ENCODE peak calls at places on chromosomes 13 and 19, in seven cellular contexts. One of them, this sample, is unnamed.

GRCh38 chr13:109135018-109135417 is 505.6 kb downstream of the MYO16 start:
- DNase-seq in NCI-H2081: no peak
- DNase-seq in activated CD8-positive, alpha-beta memory T cell treated with anti-CD3 and anti-CD28 coated beads for 1 hour: no peak
- DNase-seq in HCT116: no peak
- DNase-seq in COLO829: no peak
- DNase-seq in HS-5: no peak
- DNase-seq in astrocyte of the spinal cord: no peak
- DNase-seq in this sample: no peak

GRCh38 chr19:45164577-45165335 is 4.0 kb upstream of the NKPD1 start:
- DNase-seq in HS-5: no peak
- DNase-seq in HCT116: peak
- DNase-seq in astrocyte of the spinal cord: peak
- DNase-seq in NCI-H2081: no peak
- DNase-seq in activated CD8-positive, alpha-beta memory T cell treated with anti-CD3 and anti-CD28 coated beads for 1 hour: no peak
- DNase-seq in COLO829: no peak
- DNase-seq in this sample: peak

GRCh38 chr19:51107406-51108065 is 673 bp downstream of the CTU1 start:
- DNase-seq in HCT116: peak
- DNase-seq in HS-5: no peak
- DNase-seq in astrocyte of the spinal cord: no peak
- DNase-seq in activated CD8-positive, alpha-beta memory T cell treated with anti-CD3 and anti-CD28 coated beads for 1 hour: no peak
- DNase-seq in COLO829: no peak
- DNase-seq in NCI-H2081: no peak
- DNase-seq in this sample: no peak

GRCh38 chr13:40402931-40403412 is 263.5 kb downstream of the FOXO1 start:
- DNase-seq in HS-5: no peak
- DNase-seq in COLO829: peak
- DNase-seq in activated CD8-positive, alpha-beta memory T cell treated with anti-CD3 and anti-CD28 coated beads for 1 hour: no peak
- DNase-seq in astrocyte of the spinal cord: peak
- DNase-seq in HCT116: no peak
- DNase-seq in NCI-H2081: no peak
- DNase-seq in this sample: peak

GRCh38 chr13:41039746-41040145 is 20.6 kb upstream of the ELF1 start:
- DNase-seq in astrocyte of the spinal cord: no peak
- DNase-seq in HS-5: no peak
- DNase-seq in HCT116: no peak
- DNase-seq in activated CD8-positive, alpha-beta memory T cell treated with anti-CD3 and anti-CD28 coated beads for 1 hour: no peak
- DNase-seq in COLO829: no peak
- DNase-seq in NCI-H2081: no peak
- DNase-seq in this sample: no peak

GRCh38 chr13:38693641-38694040 is 6.8 kb downstream of the FREM2 start:
- DNase-seq in HCT116: no peak
- DNase-seq in NCI-H2081: no peak
- DNase-seq in HS-5: no peak
- DNase-seq in COLO829: no peak
- DNase-seq in activated CD8-positive, alpha-beta memory T cell treated with anti-CD3 and anti-CD28 coated beads for 1 hour: no peak
- DNase-seq in astrocyte of the spinal cord: no peak
- DNase-seq in this sample: no peak

GRCh38 chr13:73914119-73914518 is 220.1 kb downstream of the KLF12 start:
- DNase-seq in COLO829: no peak
- DNase-seq in HS-5: no peak
- DNase-seq in HCT116: no peak
- DNase-seq in NCI-H2081: no peak
- DNase-seq in activated CD8-positive, alpha-beta memory T cell treated with anti-CD3 and anti-CD28 coated beads for 1 hour: no peak
- DNase-seq in astrocyte of the spinal cord: peak
- DNase-seq in this sample: no peak

GRCh38 chr19:42088471-42089190 is 12.7 kb downstream of the ZNF574 start:
- DNase-seq in HS-5: peak
- DNase-seq in COLO829: peak
- DNase-seq in HCT116: no peak
- DNase-seq in NCI-H2081: no peak
- DNase-seq in activated CD8-positive, alpha-beta memory T cell treated with anti-CD3 and anti-CD28 coated beads for 1 hour: no peak
- DNase-seq in astrocyte of the spinal cord: peak
- DNase-seq in this sample: peak

GRCh38 chr19:33906578-33907335 is 110.1 kb downstream of the KCTD15 start:
- DNase-seq in HS-5: no peak
- DNase-seq in activated CD8-positive, alpha-beta memory T cell treated with anti-CD3 and anti-CD28 coated beads for 1 hour: no peak
- DNase-seq in astrocyte of the spinal cord: peak
- DNase-seq in NCI-H2081: no peak
- DNase-seq in HCT116: no peak
- DNase-seq in COLO829: no peak
- DNase-seq in this sample: no peak

GRCh38 chr13:39217471-39217870 is 179.2 kb downstream of the NHLRC3 start:
- DNase-seq in HCT116: no peak
- DNase-seq in COLO829: peak
- DNase-seq in HS-5: no peak
- DNase-seq in astrocyte of the spinal cord: no peak
- DNase-seq in activated CD8-positive, alpha-beta memory T cell treated with anti-CD3 and anti-CD28 coated beads for 1 hour: no peak
- DNase-seq in NCI-H2081: no peak
- DNase-seq in this sample: no peak

GRCh38 chr13:91280806-91281205 is 66.7 kb upstream of the MIR17HG start:
- DNase-seq in HS-5: no peak
- DNase-seq in NCI-H2081: no peak
- DNase-seq in astrocyte of the spinal cord: no peak
- DNase-seq in HCT116: no peak
- DNase-seq in COLO829: no peak
- DNase-seq in activated CD8-positive, alpha-beta memory T cell treated with anti-CD3 and anti-CD28 coated beads for 1 hour: no peak
- DNase-seq in this sample: peak

GRCh38 chr19:51702103-51702753 is 9.1 kb downstream of the SPACA6 start:
- DNase-seq in astrocyte of the spinal cord: peak
- DNase-seq in NCI-H2081: no peak
- DNase-seq in activated CD8-positive, alpha-beta memory T cell treated with anti-CD3 and anti-CD28 coated beads for 1 hour: no peak
- DNase-seq in HCT116: no peak
- DNase-seq in HS-5: no peak
- DNase-seq in COLO829: no peak
- DNase-seq in this sample: no peak

GRCh38 chr19:8638078-8638619 is 7.7 kb downstream of the NFILZ start:
- DNase-seq in NCI-H2081: no peak
- DNase-seq in HCT116: no peak
- DNase-seq in COLO829: no peak
- DNase-seq in activated CD8-positive, alpha-beta memory T cell treated with anti-CD3 and anti-CD28 coated beads for 1 hour: no peak
- DNase-seq in HS-5: no peak
- DNase-seq in astrocyte of the spinal cord: peak
- DNase-seq in this sample: peak

GRCh38 chr19:42023121-42023942 is 29.3 kb upstream of the ATP1A3 start:
- DNase-seq in astrocyte of the spinal cord: no peak
- DNase-seq in HCT116: peak
- DNase-seq in NCI-H2081: no peak
- DNase-seq in activated CD8-positive, alpha-beta memory T cell treated with anti-CD3 and anti-CD28 coated beads for 1 hour: no peak
- DNase-seq in HS-5: no peak
- DNase-seq in COLO829: no peak
- DNase-seq in this sample: no peak

GRCh38 chr13:83884141-83884540 is 1.9 kb upstream of the SLITRK1 start:
- DNase-seq in HCT116: no peak
- DNase-seq in COLO829: no peak
- DNase-seq in activated CD8-positive, alpha-beta memory T cell treated with anti-CD3 and anti-CD28 coated beads for 1 hour: no peak
- DNase-seq in NCI-H2081: no peak
- DNase-seq in HS-5: no peak
- DNase-seq in astrocyte of the spinal cord: no peak
- DNase-seq in this sample: no peak

GRCh38 chr13:78022164-78022877 is 103.7 kb upstream of the EDNRB start:
- DNase-seq in HS-5: peak
- DNase-seq in COLO829: peak
- DNase-seq in astrocyte of the spinal cord: peak
- DNase-seq in HCT116: no peak
- DNase-seq in NCI-H2081: peak
- DNase-seq in activated CD8-positive, alpha-beta memory T cell treated with anti-CD3 and anti-CD28 coated beads for 1 hour: no peak
- DNase-seq in this sample: peak

GRCh38 chr13:76730220-76730619 is 156.0 kb downstream of the KCTD12 start:
- DNase-seq in HS-5: no peak
- DNase-seq in activated CD8-positive, alpha-beta memory T cell treated with anti-CD3 and anti-CD28 coated beads for 1 hour: no peak
- DNase-seq in astrocyte of the spinal cord: no peak
- DNase-seq in HCT116: no peak
- DNase-seq in NCI-H2081: no peak
- DNase-seq in COLO829: no peak
- DNase-seq in this sample: no peak

GRCh38 chr13:26978081-26978860 is 193.3 kb downstream of the USP12 start:
- DNase-seq in activated CD8-positive, alpha-beta memory T cell treated with anti-CD3 and anti-CD28 coated beads for 1 hour: no peak
- DNase-seq in NCI-H2081: no peak
- DNase-seq in HCT116: no peak
- DNase-seq in astrocyte of the spinal cord: no peak
- DNase-seq in COLO829: no peak
- DNase-seq in HS-5: no peak
- DNase-seq in this sample: peak

GRCh38 chr19:6071103-6071485 is 39.2 kb downstream of the RFX2 start:
- DNase-seq in astrocyte of the spinal cord: peak
- DNase-seq in COLO829: no peak
- DNase-seq in NCI-H2081: no peak
- DNase-seq in HCT116: no peak
- DNase-seq in activated CD8-positive, alpha-beta memory T cell treated with anti-CD3 and anti-CD28 coated beads for 1 hour: no peak
- DNase-seq in HS-5: peak
- DNase-seq in this sample: peak

GRCh38 chr13:91546865-91547264 is 148.4 kb downstream of the GPC5 start:
- DNase-seq in NCI-H2081: no peak
- DNase-seq in astrocyte of the spinal cord: no peak
- DNase-seq in COLO829: no peak
- DNase-seq in activated CD8-positive, alpha-beta memory T cell treated with anti-CD3 and anti-CD28 coated beads for 1 hour: no peak
- DNase-seq in HS-5: peak
- DNase-seq in HCT116: no peak
- DNase-seq in this sample: no peak

GRCh38 chr13:57857945-57858344 is 226.4 kb downstream of the PCDH17 start:
- DNase-seq in HS-5: no peak
- DNase-seq in NCI-H2081: no peak
- DNase-seq in COLO829: no peak
- DNase-seq in astrocyte of the spinal cord: no peak
- DNase-seq in activated CD8-positive, alpha-beta memory T cell treated with anti-CD3 and anti-CD28 coated beads for 1 hour: no peak
- DNase-seq in HCT116: no peak
- DNase-seq in this sample: no peak

GRCh38 chr19:36256853-36257511 is 42.1 kb downstream of the ZNF146 start:
- DNase-seq in activated CD8-positive, alpha-beta memory T cell treated with anti-CD3 and anti-CD28 coated beads for 1 hour: no peak
- DNase-seq in NCI-H2081: no peak
- DNase-seq in COLO829: no peak
- DNase-seq in HCT116: no peak
- DNase-seq in HS-5: no peak
- DNase-seq in astrocyte of the spinal cord: no peak
- DNase-seq in this sample: no peak

GRCh38 chr13:30924321-30924720 is 8.1 kb upstream of the TEX26 start:
- DNase-seq in COLO829: peak
- DNase-seq in HCT116: no peak
- DNase-seq in NCI-H2081: no peak
- DNase-seq in activated CD8-positive, alpha-beta memory T cell treated with anti-CD3 and anti-CD28 coated beads for 1 hour: no peak
- DNase-seq in astrocyte of the spinal cord: no peak
- DNase-seq in HS-5: no peak
- DNase-seq in this sample: no peak

GRCh38 chr13:29707876-29708543 is 112.5 kb upstream of the SLC7A1 start:
- DNase-seq in HS-5: no peak
- DNase-seq in NCI-H2081: no peak
- DNase-seq in HCT116: peak
- DNase-seq in COLO829: peak
- DNase-seq in activated CD8-positive, alpha-beta memory T cell treated with anti-CD3 and anti-CD28 coated beads for 1 hour: peak
- DNase-seq in astrocyte of the spinal cord: peak
- DNase-seq in this sample: peak

GRCh38 chr13:106534844-106535551 is 464 bp downstream of the EFNB2 start:
- DNase-seq in HS-5: no peak
- DNase-seq in activated CD8-positive, alpha-beta memory T cell treated with anti-CD3 and anti-CD28 coated beads for 1 hour: no peak
- DNase-seq in COLO829: no peak
- DNase-seq in HCT116: no peak
- DNase-seq in NCI-H2081: no peak
- DNase-seq in astrocyte of the spinal cord: peak
- DNase-seq in this sample: no peak

GRCh38 chr13:102903659-102904407 is 58.0 kb downstream of the ERCC5 start:
- DNase-seq in astrocyte of the spinal cord: peak
- DNase-seq in HCT116: no peak
- DNase-seq in COLO829: peak
- DNase-seq in activated CD8-positive, alpha-beta memory T cell treated with anti-CD3 and anti-CD28 coated beads for 1 hour: no peak
- DNase-seq in HS-5: no peak
- DNase-seq in NCI-H2081: no peak
- DNase-seq in this sample: peak

GRCh38 chr13:36297259-36297599 is 385 bp downstream of the CCDC169 start:
- DNase-seq in COLO829: no peak
- DNase-seq in activated CD8-positive, alpha-beta memory T cell treated with anti-CD3 and anti-CD28 coated beads for 1 hour: no peak
- DNase-seq in HCT116: no peak
- DNase-seq in HS-5: no peak
- DNase-seq in astrocyte of the spinal cord: peak
- DNase-seq in NCI-H2081: peak
- DNase-seq in this sample: peak

GRCh38 chr19:23310729-23311211 is 60.6 kb upstream of the ZNF724 start:
- DNase-seq in activated CD8-positive, alpha-beta memory T cell treated with anti-CD3 and anti-CD28 coated beads for 1 hour: no peak
- DNase-seq in astrocyte of the spinal cord: no peak
- DNase-seq in COLO829: no peak
- DNase-seq in NCI-H2081: no peak
- DNase-seq in HS-5: no peak
- DNase-seq in HCT116: no peak
- DNase-seq in this sample: no peak

GRCh38 chr13:39037410-39037879 is 444 bp downstream of the PROSER1 start:
- DNase-seq in HS-5: no peak
- DNase-seq in astrocyte of the spinal cord: no peak
- DNase-seq in activated CD8-positive, alpha-beta memory T cell treated with anti-CD3 and anti-CD28 coated beads for 1 hour: no peak
- DNase-seq in COLO829: no peak
- DNase-seq in NCI-H2081: no peak
- DNase-seq in HCT116: no peak
- DNase-seq in this sample: peak

GRCh38 chr13:30696278-30697176 is 38.8 kb upstream of the ALOX5AP start:
- DNase-seq in HCT116: no peak
- DNase-seq in astrocyte of the spinal cord: peak
- DNase-seq in activated CD8-positive, alpha-beta memory T cell treated with anti-CD3 and anti-CD28 coated beads for 1 hour: no peak
- DNase-seq in HS-5: no peak
- DNase-seq in COLO829: no peak
- DNase-seq in NCI-H2081: no peak
- DNase-seq in this sample: peak

This sample was measured in A172.